ENCODE peak calls at places on chromosomes 4 and X, in nine cellular contexts. One of them, this sample, is unnamed.

GRCh38 chr4:168737441-168738176 is 240.8 kb downstream of the PALLD start:
- DNase-seq in prostate gland: no peak
- DNase-seq in heart right ventricle: no peak
- DNase-seq in sigmoid colon: no peak
- DNase-seq in IMR-90: peak; percentile 73
- DNase-seq in keratinocyte: no peak
- DNase-seq in CD8-positive, alpha-beta memory T cell: no peak
- DNase-seq in upper lobe of right lung: no peak
- DNase-seq in lung: no peak
- DNase-seq in this sample: no peak

GRCh38 chr4:10015140-10015753 is 6.0 kb downstream of the SLC2A9 start:
- DNase-seq in keratinocyte: no peak
- DNase-seq in upper lobe of right lung: no peak
- DNase-seq in sigmoid colon: no peak
- DNase-seq in CD8-positive, alpha-beta memory T cell: no peak
- DNase-seq in IMR-90: peak; percentile 42
- DNase-seq in lung: peak; percentile 41
- DNase-seq in heart right ventricle: no peak
- DNase-seq in prostate gland: peak; percentile 44
- DNase-seq in this sample: no peak

GRCh38 chr4:53551281-53551864 is 39.9 kb downstream of the LNX1 start:
- DNase-seq in prostate gland: no peak
- DNase-seq in keratinocyte: no peak
- DNase-seq in IMR-90: no peak
- DNase-seq in CD8-positive, alpha-beta memory T cell: no peak
- DNase-seq in sigmoid colon: no peak
- DNase-seq in lung: no peak
- DNase-seq in heart right ventricle: no peak
- DNase-seq in upper lobe of right lung: no peak
- DNase-seq in this sample: no peak

GRCh38 chr4:90660672-90661071 is 533.5 kb downstream of the CCSER1 start:
- DNase-seq in upper lobe of right lung: no peak
- DNase-seq in IMR-90: no peak
- DNase-seq in heart right ventricle: no peak
- DNase-seq in lung: no peak
- DNase-seq in sigmoid colon: no peak
- DNase-seq in prostate gland: no peak
- DNase-seq in CD8-positive, alpha-beta memory T cell: no peak
- DNase-seq in keratinocyte: no peak
- DNase-seq in this sample: no peak

GRCh38 chrX:85590638-85591037 is 211.2 kb upstream of the POF1B start:
- DNase-seq in prostate gland: no peak
- DNase-seq in IMR-90: no peak
- DNase-seq in lung: no peak
- DNase-seq in heart right ventricle: no peak
- DNase-seq in sigmoid colon: no peak
- DNase-seq in keratinocyte: peak; percentile 15
- DNase-seq in upper lobe of right lung: no peak
- DNase-seq in CD8-positive, alpha-beta memory T cell: no peak
- DNase-seq in this sample: no peak

GRCh38 chrX:11558972-11559371 is 106.7 kb downstream of the ARHGAP6 start:
- DNase-seq in keratinocyte: no peak
- DNase-seq in lung: peak; percentile 38
- DNase-seq in sigmoid colon: no peak
- DNase-seq in IMR-90: no peak
- DNase-seq in CD8-positive, alpha-beta memory T cell: peak; percentile 53
- DNase-seq in prostate gland: no peak
- DNase-seq in upper lobe of right lung: peak; percentile 45
- DNase-seq in heart right ventricle: no peak
- DNase-seq in this sample: peak; percentile 17

GRCh38 chrX:18873189-18873791 is 110.6 kb downstream of the PHKA2 start:
- DNase-seq in lung: no peak
- DNase-seq in heart right ventricle: peak; percentile 40
- DNase-seq in IMR-90: peak; percentile 61
- DNase-seq in upper lobe of right lung: no peak
- DNase-seq in sigmoid colon: peak; percentile 81
- DNase-seq in keratinocyte: no peak
- DNase-seq in prostate gland: no peak
- DNase-seq in CD8-positive, alpha-beta memory T cell: no peak
- DNase-seq in this sample: no peak

GRCh38 chr4:16532240-16532990 is 306.1 kb upstream of the TAPT1 start:
- DNase-seq in IMR-90: peak; percentile 91
- DNase-seq in prostate gland: no peak
- DNase-seq in heart right ventricle: no peak
- DNase-seq in lung: peak; percentile 33
- DNase-seq in keratinocyte: no peak
- DNase-seq in sigmoid colon: no peak
- DNase-seq in CD8-positive, alpha-beta memory T cell: no peak
- DNase-seq in upper lobe of right lung: no peak
- DNase-seq in this sample: no peak

GRCh38 chr4:79198886-79199591 is 126.8 kb downstream of the NAA11 start:
- DNase-seq in prostate gland: no peak
- DNase-seq in sigmoid colon: no peak
- DNase-seq in upper lobe of right lung: no peak
- DNase-seq in keratinocyte: no peak
- DNase-seq in IMR-90: no peak
- DNase-seq in heart right ventricle: no peak
- DNase-seq in CD8-positive, alpha-beta memory T cell: no peak
- DNase-seq in lung: no peak
- DNase-seq in this sample: no peak

GRCh38 chr4:2297606-2298517 is 36.0 kb upstream of the MXD4 start:
- DNase-seq in IMR-90: no peak
- DNase-seq in prostate gland: no peak
- DNase-seq in keratinocyte: no peak
- DNase-seq in upper lobe of right lung: peak; percentile 41
- DNase-seq in sigmoid colon: no peak
- DNase-seq in CD8-positive, alpha-beta memory T cell: peak; percentile 33
- DNase-seq in heart right ventricle: no peak
- DNase-seq in lung: no peak
- DNase-seq in this sample: no peak

GRCh38 chr4:99180367-99181169 is 36.5 kb upstream of the ADH4 start:
- DNase-seq in keratinocyte: peak; percentile 9
- DNase-seq in sigmoid colon: peak; percentile 79
- DNase-seq in upper lobe of right lung: no peak
- DNase-seq in lung: no peak
- DNase-seq in IMR-90: peak; percentile 83
- DNase-seq in CD8-positive, alpha-beta memory T cell: no peak
- DNase-seq in prostate gland: no peak
- DNase-seq in heart right ventricle: no peak
- DNase-seq in this sample: no peak

GRCh38 chr4:139282375-139283075 is 2.5 kb upstream of the MGARP start:
- DNase-seq in IMR-90: peak; percentile 68
- DNase-seq in heart right ventricle: no peak
- DNase-seq in sigmoid colon: no peak
- DNase-seq in CD8-positive, alpha-beta memory T cell: no peak
- DNase-seq in lung: no peak
- DNase-seq in upper lobe of right lung: no peak
- DNase-seq in prostate gland: no peak
- DNase-seq in keratinocyte: no peak
- DNase-seq in this sample: no peak

GRCh38 chr4:1880332-1880731 is 9.1 kb downstream of the NSD2 start:
- DNase-seq in IMR-90: no peak
- DNase-seq in keratinocyte: no peak
- DNase-seq in heart right ventricle: no peak
- DNase-seq in prostate gland: no peak
- DNase-seq in upper lobe of right lung: no peak
- DNase-seq in CD8-positive, alpha-beta memory T cell: no peak
- DNase-seq in lung: no peak
- DNase-seq in sigmoid colon: no peak
- DNase-seq in this sample: no peak

GRCh38 chrX:153560000-153560399 is 38.9 kb downstream of the CCNQ start:
- DNase-seq in keratinocyte: no peak
- DNase-seq in IMR-90: peak; percentile 2
- DNase-seq in CD8-positive, alpha-beta memory T cell: no peak
- DNase-seq in heart right ventricle: peak; percentile 20
- DNase-seq in sigmoid colon: no peak
- DNase-seq in prostate gland: no peak
- DNase-seq in upper lobe of right lung: no peak
- DNase-seq in lung: no peak
- DNase-seq in this sample: no peak

GRCh38 chr4:122847931-122848330 is 21.3 kb downstream of the FGF2 start:
- DNase-seq in upper lobe of right lung: no peak
- DNase-seq in keratinocyte: no peak
- DNase-seq in sigmoid colon: no peak
- DNase-seq in CD8-positive, alpha-beta memory T cell: no peak
- DNase-seq in IMR-90: no peak
- DNase-seq in heart right ventricle: no peak
- DNase-seq in lung: no peak
- DNase-seq in prostate gland: no peak
- DNase-seq in this sample: no peak

GRCh38 chr4:122845066-122845465 is 18.4 kb downstream of the FGF2 start:
- DNase-seq in heart right ventricle: no peak
- DNase-seq in upper lobe of right lung: no peak
- DNase-seq in keratinocyte: no peak
- DNase-seq in IMR-90: peak; percentile 59
- DNase-seq in prostate gland: no peak
- DNase-seq in sigmoid colon: no peak
- DNase-seq in lung: no peak
- DNase-seq in CD8-positive, alpha-beta memory T cell: no peak
- DNase-seq in this sample: no peak

GRCh38 chr4:122842984-122843531 is 16.4 kb downstream of the FGF2 start:
- DNase-seq in sigmoid colon: peak; percentile 87
- DNase-seq in keratinocyte: no peak
- DNase-seq in CD8-positive, alpha-beta memory T cell: no peak
- DNase-seq in upper lobe of right lung: no peak
- DNase-seq in IMR-90: no peak
- DNase-seq in prostate gland: peak; percentile 76
- DNase-seq in lung: no peak
- DNase-seq in heart right ventricle: no peak
- DNase-seq in this sample: no peak

GRCh38 chr4:122842392-122842791 is 15.8 kb downstream of the FGF2 start:
- DNase-seq in upper lobe of right lung: no peak
- DNase-seq in sigmoid colon: no peak
- DNase-seq in IMR-90: no peak
- DNase-seq in lung: no peak
- DNase-seq in prostate gland: no peak
- DNase-seq in CD8-positive, alpha-beta memory T cell: no peak
- DNase-seq in heart right ventricle: no peak
- DNase-seq in keratinocyte: no peak
- DNase-seq in this sample: no peak

GRCh38 chr4:122845760-122846159 is 19.1 kb downstream of the FGF2 start:
- DNase-seq in upper lobe of right lung: no peak
- DNase-seq in lung: no peak
- DNase-seq in heart right ventricle: no peak
- DNase-seq in CD8-positive, alpha-beta memory T cell: no peak
- DNase-seq in prostate gland: no peak
- DNase-seq in IMR-90: no peak
- DNase-seq in sigmoid colon: no peak
- DNase-seq in keratinocyte: no peak
- DNase-seq in this sample: no peak
- H3K4me1 ChIP-seq in upper lobe of right lung: no peaks in the 10 kb centered on the region
- H3K4me1 ChIP-seq in lung: peaks cover 4% of the 10 kb centered on the region
- H3K4me1 ChIP-seq in heart right ventricle: no peaks in the 10 kb centered on the region
- H3K4me1 ChIP-seq in CD8-positive, alpha-beta memory T cell: no peaks in the 10 kb centered on the region
- H3K4me1 ChIP-seq in prostate gland: no peaks in the 10 kb centered on the region
- H3K4me1 ChIP-seq in IMR-90: peaks cover 7% of the 10 kb centered on the region
- H3K4me1 ChIP-seq in sigmoid colon: peaks cover 51% of the 10 kb centered on the region
- H3K4me1 ChIP-seq in keratinocyte: no peaks in the 10 kb centered on the region
- H3K4me1 ChIP-seq in this sample: peaks cover 2% of the 10 kb centered on the region

GRCh38 chrX:14496674-14497073 is 32.7 kb upstream of the GLRA2 start:
- DNase-seq in lung: no peak
- DNase-seq in IMR-90: no peak
- DNase-seq in heart right ventricle: no peak
- DNase-seq in sigmoid colon: no peak
- DNase-seq in keratinocyte: no peak
- DNase-seq in prostate gland: no peak
- DNase-seq in upper lobe of right lung: no peak
- DNase-seq in CD8-positive, alpha-beta memory T cell: no peak
- DNase-seq in this sample: no peak
- H3K27ac ChIP-seq in lung: no peak overlapping the region
- H3K27ac ChIP-seq in IMR-90: no peak overlapping the region
- H3K27ac ChIP-seq in heart right ventricle: peak overlapping the region; percentile 65
- H3K27ac ChIP-seq in sigmoid colon: peak overlapping the region; percentile 63
- H3K27ac ChIP-seq in keratinocyte: no peak overlapping the region
- H3K27ac ChIP-seq in prostate gland: no peak overlapping the region
- H3K27ac ChIP-seq in upper lobe of right lung: peak overlapping the region; percentile 63
- H3K27ac ChIP-seq in CD8-positive, alpha-beta memory T cell: peak overlapping the region; percentile 43
- H3K27ac ChIP-seq in this sample: no peak overlapping the region

GRCh38 chrX:17831255-17831654 is 29.8 kb downstream of the RAI2 start:
- DNase-seq in IMR-90: no peak
- DNase-seq in prostate gland: no peak
- DNase-seq in heart right ventricle: no peak
- DNase-seq in sigmoid colon: no peak
- DNase-seq in upper lobe of right lung: no peak
- DNase-seq in CD8-positive, alpha-beta memory T cell: no peak
- DNase-seq in lung: no peak
- DNase-seq in keratinocyte: no peak
- DNase-seq in this sample: no peak
- H3K27me3 ChIP-seq in IMR-90: peaks cover 3% of the 10 kb centered on the region
- H3K27me3 ChIP-seq in prostate gland: no peaks in the 10 kb centered on the region
- H3K27me3 ChIP-seq in heart right ventricle: no peaks in the 10 kb centered on the region
- H3K27me3 ChIP-seq in sigmoid colon: no peaks in the 10 kb centered on the region
- H3K27me3 ChIP-seq in upper lobe of right lung: no peaks in the 10 kb centered on the region
- H3K27me3 ChIP-seq in CD8-positive, alpha-beta memory T cell: no peaks in the 10 kb centered on the region
- H3K27me3 ChIP-seq in lung: no peaks in the 10 kb centered on the region
- H3K27me3 ChIP-seq in keratinocyte: no peaks in the 10 kb centered on the region
- H3K27me3 ChIP-seq in this sample: no peaks in the 10 kb centered on the region

GRCh38 chrX:45758319-45758718 is 557.6 kb upstream of the DIPK2B start:
- DNase-seq in prostate gland: no peak
- DNase-seq in lung: no peak
- DNase-seq in CD8-positive, alpha-beta memory T cell: peak; percentile 67
- DNase-seq in upper lobe of right lung: no peak
- DNase-seq in heart right ventricle: no peak
- DNase-seq in sigmoid colon: no peak
- DNase-seq in IMR-90: peak; percentile 93
- DNase-seq in keratinocyte: no peak
- DNase-seq in this sample: no peak
- H3K4me1 ChIP-seq in prostate gland: no peaks in the 10 kb centered on the region
- H3K4me1 ChIP-seq in lung: peaks cover 5% of the 10 kb centered on the region
- H3K4me1 ChIP-seq in CD8-positive, alpha-beta memory T cell: peaks cover 59% of the 10 kb centered on the region
- H3K4me1 ChIP-seq in upper lobe of right lung: peaks cover 38% of the 10 kb centered on the region
- H3K4me1 ChIP-seq in heart right ventricle: no peaks in the 10 kb centered on the region
- H3K4me1 ChIP-seq in sigmoid colon: no peaks in the 10 kb centered on the region
- H3K4me1 ChIP-seq in IMR-90: peaks cover 12% of the 10 kb centered on the region
- H3K4me1 ChIP-seq in keratinocyte: peaks cover 94% of the 10 kb centered on the region
- H3K4me1 ChIP-seq in this sample: no peaks in the 10 kb centered on the region

DNA sequence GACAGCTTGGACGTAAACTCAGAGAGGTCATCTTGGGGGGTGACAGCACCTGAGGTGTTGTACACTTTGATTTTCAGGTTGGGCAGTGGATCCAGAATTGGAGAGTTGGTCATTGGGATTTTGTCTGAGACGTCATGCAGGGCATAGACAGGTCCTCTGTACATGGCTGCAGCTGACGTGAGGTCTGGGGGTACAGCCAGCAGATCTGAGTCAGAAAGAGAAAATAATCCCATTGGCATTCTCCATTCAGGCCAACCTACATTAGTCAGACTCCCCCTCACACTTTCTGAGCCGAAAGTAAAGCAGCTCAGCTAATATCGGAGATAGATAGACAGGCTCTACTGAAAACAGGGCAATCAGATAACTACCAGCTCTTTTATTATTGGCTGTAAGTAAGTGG is 329.7 kb downstream of the UNC5C start:
- DNase-seq in sigmoid colon: no peak
- DNase-seq in upper lobe of right lung: no peak
- DNase-seq in IMR-90: peak; percentile 89
- DNase-seq in prostate gland: no peak
- DNase-seq in CD8-positive, alpha-beta memory T cell: no peak
- DNase-seq in keratinocyte: no peak
- DNase-seq in lung: no peak
- DNase-seq in heart right ventricle: no peak
- DNase-seq in this sample: no peak
- H3K27ac ChIP-seq in sigmoid colon: no peak overlapping the region
- H3K27ac ChIP-seq in upper lobe of right lung: no peak overlapping the region
- H3K27ac ChIP-seq in IMR-90: no peak overlapping the region
- H3K27ac ChIP-seq in prostate gland: no peak overlapping the region
- H3K27ac ChIP-seq in CD8-positive, alpha-beta memory T cell: no peak overlapping the region
- H3K27ac ChIP-seq in keratinocyte: no peak overlapping the region
- H3K27ac ChIP-seq in lung: no peak overlapping the region
- H3K27ac ChIP-seq in heart right ventricle: no peak overlapping the region
- H3K27ac ChIP-seq in this sample: no peak overlapping the region

This sample was measured in pancreas.